ENCODE peak calls at places on chromosomes 11 and 22, in ten cellular contexts. P is HCT116, K is transverse colon, S is A549, O is IMR-90, T is stomach, Z is uterus, X is heart left ventricle, V is ovary, B is Peyer's patch. M is an unnamed sample. For H3K4me1, the result is how much of the 10 kb centered on the place peaks cover.

GRCh38 chr11:34749666-34750659 is 129.1 kb downstream of the EHF start:
- DNase-seq in O (peak), T (peak), K (peak), S (no peak), P (no peak), V (no peak), Z (peak), B (no peak), X (peak), M (peak)

GRCh38 chr11:116224889-116225200 is 547.9 kb downstream of the BUD13 start:
- DNase-seq in Z (no peak), V (no peak), K (no peak), O (no peak), X (no peak), B (no peak), T (no peak), P (no peak), S (no peak), M (no peak)

GRCh38 chr11:88300888-88301477 is 36.6 kb downstream of the CTSC start:
- DNase-seq in B (no peak), Z (no peak), P (no peak), S (no peak), T (no peak), X (no peak), O (no peak), V (no peak), K (no peak), M (no peak)

GRCh38 chr22:26330971-26331625 is 98.0 kb upstream of the ASPHD2 start:
- DNase-seq in P (peak), K (peak), X (no peak), B (no peak), T (peak), S (peak), Z (no peak), V (no peak), O (peak), M (peak)

GRCh38 chr22:30572840-30573593 is 1.4 kb downstream of the GAL3ST1 start:
- DNase-seq in V (no peak), Z (no peak), K (peak), O (no peak), X (no peak), T (no peak), S (peak), B (peak), P (no peak), M (peak)

GRCh38 chr11:120554771-120555432 is 43.4 kb downstream of the GRIK4 start:
- DNase-seq in P (no peak), K (no peak), X (no peak), V (no peak), S (no peak), T (no peak), B (no peak), O (peak), Z (no peak), M (no peak)

GRCh38 chr22:29114392-29114791 is 41.6 kb downstream of the KREMEN1 start:
- DNase-seq in Z (no peak), B (no peak), O (no peak), P (no peak), V (no peak), S (no peak), K (no peak), X (no peak), T (no peak), M (no peak)

GRCh38 chr11:118911880-118912741 is 13.6 kb downstream of the BCL9L start:
- DNase-seq in Z (peak), V (peak), K (peak), S (peak), P (peak), T (no peak), X (peak), B (peak), O (peak), M (peak)

GRCh38 chr11:78722786-78723185 is 148.1 kb upstream of the NARS2 start:
- DNase-seq in S (no peak), O (peak), V (no peak), T (no peak), K (no peak), P (no peak), Z (no peak), B (no peak), X (no peak), M (no peak)

GRCh38 chr11:4699697-4700435 is 2.2 kb upstream of the OR51E2 start:
- DNase-seq in S (no peak), Z (no peak), X (no peak), P (no peak), B (no peak), O (no peak), V (no peak), K (no peak), T (no peak), M (no peak)

GRCh38 chr11:120667934-120668333 is 156.4 kb downstream of the GRIK4 start:
- DNase-seq in O (no peak), X (no peak), V (no peak), K (no peak), B (no peak), Z (no peak), P (no peak), S (no peak), T (no peak), M (no peak)

GRCh38 chr22:24180316-24181087 is 785 bp upstream of the SUSD2 start:
- DNase-seq in T (no peak), S (no peak), Z (no peak), V (no peak), O (no peak), K (no peak), P (no peak), B (no peak), X (no peak), M (no peak)

GRCh38 chr11:85751738-85752137 is 59.2 kb downstream of the SYTL2 start:
- DNase-seq in O (peak), B (no peak), T (no peak), Z (no peak), S (no peak), V (no peak), X (no peak), P (no peak), K (no peak), M (no peak)

GRCh38 chr22:31350410-31350863 is 4.3 kb upstream of the PATZ1 start:
- DNase-seq in T (peak), S (peak), Z (no peak), X (no peak), O (no peak), B (no peak), V (no peak), K (peak), P (no peak), M (peak)

GRCh38 chr22:45212992-45213751 is 27.5 kb downstream of the KIAA0930 start:
- DNase-seq in T (no peak), V (no peak), O (peak), X (no peak), Z (peak), B (peak), K (peak), P (no peak), S (no peak), M (no peak)

GRCh38 chr11:78256962-78257361 is 68.2 kb downstream of the USP35 start:
- DNase-seq in T (peak), B (peak), P (no peak), O (peak), X (peak), S (no peak), K (peak), V (peak), Z (peak), M (peak)

GRCh38 chr11:14132312-14132711 is 169.8 kb downstream of the SPON1 start:
- DNase-seq in V (no peak), Z (no peak), T (no peak), B (no peak), S (no peak), X (no peak), O (peak), P (no peak), K (peak), M (no peak)

GRCh38 chr11:107570015-107570414 is 4.5 kb upstream of the ALKBH8 start:
- DNase-seq in V (no peak), X (no peak), K (no peak), P (no peak), B (no peak), S (no peak), Z (no peak), O (no peak), T (no peak), M (no peak)

GRCh38 chr22:46436595-46437163 is 100.7 kb downstream of the CELSR1 start:
- DNase-seq in V (no peak), T (no peak), B (no peak), K (no peak), Z (no peak), O (peak), S (no peak), P (no peak), X (no peak), M (no peak)

GRCh38 chr11:65576867-65577755 is 1.3 kb downstream of the EHBP1L1 start:
- DNase-seq in S (peak), T (peak), P (no peak), V (peak), X (peak), B (peak), O (peak), Z (peak), K (peak), M (peak)

GRCh38 chr11:73353422-73353821 is 22.8 kb upstream of the RELT start:
- DNase-seq in Z (no peak), B (no peak), V (no peak), T (no peak), O (no peak), K (no peak), X (no peak), S (no peak), P (no peak), M (no peak)

GRCh38 chr11:128936546-128937275 is 6.0 kb downstream of the TP53AIP1 start:
- DNase-seq in K (no peak), T (no peak), O (no peak), X (no peak), V (no peak), P (no peak), B (no peak), S (no peak), Z (no peak), M (no peak)

GRCh38 chr11:65207918-65208784 is 26.4 kb downstream of the CAPN1 start:
- DNase-seq in X (no peak), P (no peak), T (peak), K (no peak), Z (no peak), O (no peak), V (no peak), S (no peak), B (no peak), M (no peak)

GRCh38 chr11:121588747-121589146 is 136.0 kb upstream of the SORL1-AS1 start:
- DNase-seq in O (no peak), V (no peak), Z (no peak), S (no peak), B (no peak), P (no peak), K (no peak), X (no peak), T (no peak), M (no peak)

GRCh38 chr22:28139993-28140392 is 220.9 kb upstream of the PITPNB start:
- DNase-seq in Z (no peak), S (no peak), V (no peak), O (peak), P (no peak), T (no peak), K (no peak), B (no peak), X (no peak), M (no peak)

GRCh38 chr11:115220881-115221280 is 283.3 kb downstream of the CADM1 start:
- DNase-seq in X (no peak), Z (no peak), T (no peak), K (no peak), V (no peak), S (no peak), B (no peak), O (no peak), P (no peak), M (no peak)
- H3K27ac ChIP-seq in X (no peak), Z (no peak), T (no peak), K (no peak), V (no peak), S (no peak), B (no peak), O (no peak), P (no peak), M (no peak)

GRCh38 chr11:45859661-45860140 is 12.4 kb downstream of the CRY2 start:
- DNase-seq in O (peak), P (no peak), B (peak), V (peak), S (no peak), K (peak), T (peak), Z (peak), X (peak), M (peak)
- TF ChIP-seq POLR2A in O (peak), P (no peak), B (no peak), V (no peak), S (no peak), K (peak), T (no peak), Z (no peak), X (no peak), M (no peak)

DNA sequence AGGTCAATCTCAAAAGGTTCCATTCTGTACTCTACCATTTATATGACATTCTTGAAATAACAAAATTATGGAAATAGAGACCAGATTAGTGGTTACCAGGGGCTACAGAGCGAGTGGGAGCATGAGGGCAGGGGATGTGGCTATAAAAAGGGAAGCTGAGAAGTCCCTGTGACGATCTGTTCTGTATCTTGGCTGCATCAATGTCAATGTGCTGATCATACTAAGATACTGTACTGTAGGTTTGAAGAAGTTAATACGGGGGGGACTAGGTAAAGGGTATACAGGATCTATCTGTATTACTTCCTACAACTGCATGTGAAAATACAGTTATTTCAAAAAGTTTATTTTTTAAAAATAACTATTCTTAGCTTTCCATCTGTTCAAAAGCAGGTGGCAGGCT is 78.3 kb downstream of the SMCO4 start:
- DNase-seq in V (no peak), X (no peak), T (no peak), Z (no peak), B (no peak), O (no peak), K (no peak), S (no peak), P (no peak), M (no peak)
- H3K4me1 ChIP-seq in V (under half), X (under half), T (under half), Z (under half), B (under half), O (under half), K (under half), S (under half), P (under half), M (under half)

GRCh38 chr11:68204402-68204801 is 8.7 kb downstream of the KMT5B start:
- DNase-seq in T (no peak), X (no peak), P (no peak), B (no peak), V (no peak), O (no peak), S (no peak), K (no peak), Z (no peak), M (no peak)

GRCh38 chr11:68202165-68202564 is 10.9 kb downstream of the KMT5B start:
- DNase-seq in Z (no peak), K (no peak), P (no peak), S (no peak), V (no peak), O (no peak), T (no peak), B (no peak), X (no peak), M (no peak)

GRCh38 chr11:68211546-68211945 is 1.6 kb downstream of the KMT5B start:
- DNase-seq in K (peak), Z (no peak), B (peak), P (no peak), O (no peak), V (no peak), S (no peak), X (no peak), T (peak), M (peak)

GRCh38 chr11:68200639-68201038 is 12.5 kb downstream of the KMT5B start:
- DNase-seq in O (peak), V (no peak), X (no peak), Z (no peak), P (no peak), K (no peak), S (no peak), T (no peak), B (no peak), M (no peak)

DNA sequence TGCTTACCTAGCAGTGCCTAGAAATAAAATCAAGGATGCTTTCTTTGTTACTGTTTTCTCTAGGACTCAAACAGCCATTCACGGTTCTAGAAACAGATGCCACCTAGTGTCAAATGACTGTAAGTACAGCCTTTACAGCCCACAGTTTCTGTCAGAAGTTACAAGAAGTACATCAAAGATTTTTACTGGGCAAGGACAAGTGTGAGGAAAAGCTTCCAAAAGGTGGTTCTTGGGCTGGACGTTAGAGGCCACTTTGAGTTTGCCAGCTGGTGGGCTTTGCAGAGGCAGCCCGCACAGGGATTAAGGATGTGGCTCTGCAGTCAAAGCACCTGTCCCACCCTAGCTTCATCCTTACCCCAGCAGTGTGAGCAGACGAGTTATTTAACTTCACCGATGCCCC is 6.9 kb downstream of the KMT5B start:
- DNase-seq in S (peak), X (no peak), V (no peak), O (peak), T (no peak), K (no peak), P (peak), Z (no peak), B (no peak), M (peak)
- H3K27ac ChIP-seq in S (no peak), X (no peak), V (no peak), O (no peak), T (peak), K (peak), P (no peak), Z (no peak), B (no peak), M (no peak)

GRCh38 chr22:43277987-43278601 is 65.1 kb downstream of the SCUBE1 start:
- DNase-seq in X (no peak), B (no peak), P (no peak), S (no peak), V (no peak), Z (no peak), K (peak), O (no peak), T (no peak), M (no peak)

GRCh38 chr22:43274595-43275240 is 68.5 kb downstream of the SCUBE1 start:
- DNase-seq in T (no peak), X (no peak), B (no peak), O (no peak), P (no peak), V (no peak), S (no peak), K (no peak), Z (no peak), M (no peak)

GRCh38 chr22:43276311-43276710 is 66.9 kb downstream of the SCUBE1 start:
- DNase-seq in K (no peak), B (no peak), V (no peak), Z (no peak), T (no peak), O (no peak), X (no peak), P (no peak), S (no peak), M (no peak)

GRCh38 chr22:43275545-43275981 is 67.6 kb downstream of the SCUBE1 start:
- DNase-seq in B (no peak), T (no peak), V (no peak), O (peak), K (no peak), Z (no peak), S (no peak), X (no peak), P (peak), M (no peak)

GRCh38 chr22:43277091-43277490 is 66.1 kb downstream of the SCUBE1 start:
- DNase-seq in T (no peak), O (no peak), S (no peak), K (no peak), X (no peak), V (no peak), Z (no peak), B (no peak), P (no peak), M (no peak)
- TF ChIP-seq POLR2A in T (no peak), O (no peak), S (no peak), K (no peak), X (no peak), V (no peak), Z (no peak), B (no peak), P (no peak), M (no peak)

GRCh38 chr11:112963368-112963955 is 2.2 kb downstream of the NCAM1 start:
- DNase-seq in Z (peak), S (no peak), V (peak), K (no peak), T (no peak), P (no peak), B (peak), X (no peak), O (no peak), M (no peak)

GRCh38 chr11:112961751-112962747 is 829 bp downstream of the NCAM1 start:
- DNase-seq in T (no peak), B (peak), S (no peak), Z (peak), V (peak), O (no peak), P (no peak), X (peak), K (peak), M (no peak)

GRCh38 chr11:112962854-112963367 is 1.7 kb downstream of the NCAM1 start:
- DNase-seq in T (peak), O (no peak), P (no peak), Z (peak), B (peak), V (peak), S (no peak), X (peak), K (peak), M (peak)

GRCh38 chr11:112961146-112961668 is at the start of gene NCAM1:
- DNase-seq in O (peak), B (peak), Z (peak), X (peak), V (peak), S (peak), K (peak), P (peak), T (peak), M (peak)

DNA sequence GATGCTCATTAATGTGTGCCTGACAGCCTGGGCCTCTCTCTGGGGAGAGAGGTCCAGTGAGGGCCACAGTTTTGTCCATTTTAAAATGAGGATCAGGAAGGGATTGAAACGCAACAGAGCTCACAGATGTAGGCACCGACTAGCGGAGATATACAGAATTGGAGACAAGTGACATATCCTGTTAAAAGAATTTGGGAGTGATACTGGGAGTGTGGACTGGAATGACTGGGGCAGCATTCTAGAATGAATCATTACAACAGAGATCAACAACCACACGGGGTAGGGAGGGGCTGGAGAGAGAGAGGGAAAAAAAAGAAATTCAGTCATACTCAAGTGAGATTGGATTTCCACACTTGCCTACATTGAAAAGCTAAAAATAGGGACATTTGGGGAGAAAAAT is 2.5 kb upstream of the NCAM1 start:
- DNase-seq in K (no peak), Z (no peak), V (no peak), B (no peak), O (no peak), S (peak), T (no peak), X (no peak), P (no peak), M (no peak)
- H3K4me1 ChIP-seq in K (under half), Z (under half), V (under half), B (under half), O (under half), S (under half), T (under half), X (under half), P (under half), M (under half)

M was measured in body of pancreas.